ENCODE peak calls at places on chromosome 21, in four cellular contexts. E, M, J and L are unnamed samples.

GRCh38 chr21:36059823-36060158 is 535 bp downstream of the SETD4 start:
- DNase-seq in E (no peak), M (no peak), J (peak; percentile 28), L (peak; percentile 27)

GRCh38 chr21:17539323-17539722 is 26.5 kb downstream of the CXADR start:
- DNase-seq in E (no peak), M (no peak), J (no peak), L (no peak)

GRCh38 chr21:39387461-39388037 is 38.7 kb upstream of the HMGN1 start:
- DNase-seq in E (peak; percentile 83), M (peak; percentile 96), J (peak; percentile 82), L (peak; percentile 51)

GRCh38 chr21:34498623-34499022 is 13.4 kb downstream of the KCNE1 start:
- DNase-seq in E (no peak), M (no peak), J (no peak), L (no peak)

GRCh38 chr21:26845066-26845749 is at the start of gene ADAMTS1:
- DNase-seq in E (peak; percentile 87), M (peak; percentile 85), J (no peak), L (no peak)

GRCh38 chr21:41480086-41480690 is 27.8 kb downstream of the TMPRSS2 start:
- DNase-seq in E (no peak), M (peak; percentile 58), J (no peak), L (no peak)

GRCh38 chr21:41366522-41367151 is 4.8 kb downstream of the MX2 start:
- DNase-seq in E (peak; percentile 48), M (peak; percentile 88), J (peak; percentile 65), L (no peak)

GRCh38 chr21:35743571-35743970 is 316.8 kb downstream of the SETD4 start:
- DNase-seq in E (no peak), M (no peak), J (no peak), L (no peak)

GRCh38 chr21:34878940-34879339 is 170.2 kb downstream of the RUNX1 start:
- DNase-seq in E (no peak), M (no peak), J (no peak), L (no peak)

GRCh38 chr21:43306911-43307676 is 119.8 kb downstream of the SIK1 start:
- DNase-seq in E (no peak), M (peak; percentile 72), J (peak; percentile 49), L (no peak)

GRCh38 chr21:36541721-36542139 is 61.8 kb upstream of the CLDN14 start:
- DNase-seq in E (no peak), M (no peak), J (no peak), L (no peak)

GRCh38 chr21:39332175-39332574 is 16.7 kb downstream of the HMGN1 start:
- DNase-seq in E (no peak), M (no peak), J (no peak), L (no peak)

GRCh38 chr21:33036430-33037162 is 10.9 kb downstream of the OLIG2 start:
- DNase-seq in E (no peak), M (peak; percentile 86), J (no peak), L (no peak)

GRCh38 chr21:34800797-34801518 is 132.2 kb downstream of the CLIC6 start:
- DNase-seq in E (no peak), M (no peak), J (peak; percentile 13), L (no peak)

GRCh38 chr21:33069994-33070811 is at the start of gene OLIG1:
- DNase-seq in E (no peak), M (peak; percentile 88), J (peak; percentile 55), L (no peak)

GRCh38 chr21:36923270-36923669 is 43.2 kb downstream of the HLCS start:
- DNase-seq in E (no peak), M (no peak), J (no peak), L (no peak)

GRCh38 chr21:37647781-37648180 is 268.5 kb downstream of the KCNJ6 start:
- DNase-seq in E (no peak), M (no peak), J (no peak), L (no peak)

GRCh38 chr21:39124852-39125251 is 58.4 kb downstream of the PSMG1 start:
- DNase-seq in E (no peak), M (no peak), J (no peak), L (no peak)

GRCh38 chr21:46646541-46647154 is 11.2 kb downstream of the PRMT2 start:
- DNase-seq in E (no peak), M (no peak), J (no peak), L (no peak)

GRCh38 chr21:37184784-37185593 is 82.1 kb downstream of the VPS26C start:
- DNase-seq in E (no peak), M (no peak), J (no peak), L (no peak)

GRCh38 chr21:26883768-26884167 is 38.6 kb upstream of the ADAMTS1 start:
- DNase-seq in E (no peak), M (no peak), J (no peak), L (no peak)

GRCh38 chr21:33848252-33848953 is 67.2 kb downstream of the ATP5PO start:
- DNase-seq in E (no peak), M (no peak), J (no peak), L (no peak)

GRCh38 chr21:42305707-42306147 is 9.5 kb downstream of the TFF3 start:
- DNase-seq in E (no peak), M (peak; percentile 65), J (no peak), L (no peak)

GRCh38 chr21:26167593-26167992 is 3.0 kb downstream of the APP start:
- DNase-seq in E (no peak), M (no peak), J (no peak), L (no peak)

GRCh38 chr21:14050121-14050520 is 160.6 kb downstream of the LIPI start:
- DNase-seq in E (no peak), M (no peak), J (no peak), L (no peak)

GRCh38 chr21:33169360-33169759 is 60.4 kb upstream of the IFNAR2 start:
- DNase-seq in E (no peak), M (no peak), J (no peak), L (no peak)

DNA sequence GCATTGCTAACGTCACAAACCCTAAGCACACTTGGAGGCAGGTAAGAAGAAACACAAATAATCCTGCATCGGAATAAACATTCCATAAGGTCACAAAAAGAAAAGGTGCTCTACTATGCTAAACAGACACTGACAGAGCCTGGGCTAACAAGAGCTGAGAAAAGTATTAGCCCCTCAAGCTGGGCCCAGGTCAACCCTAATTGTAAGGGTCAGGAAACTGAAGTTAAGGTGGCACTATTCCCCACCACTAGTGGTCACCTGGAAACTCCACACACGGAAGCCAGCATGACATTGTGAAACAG is 1.3 kb downstream of the PTTG1IP start:
- DNase-seq in E (no peak), M (no peak), J (no peak), L (no peak)
- TF ChIP-seq CTCF in E (peak; percentile 28), M (no peak), J (no peak), L (no peak)

GRCh38 chr21:44722701-44723100 is 11.3 kb upstream of the TSPEAR start:
- DNase-seq in E (no peak), M (no peak), J (no peak), L (no peak)
- H3K4me3 ChIP-seq in E (no peak overlapping the region), M (no peak overlapping the region), J (no peak overlapping the region), L (no peak overlapping the region)

DNA sequence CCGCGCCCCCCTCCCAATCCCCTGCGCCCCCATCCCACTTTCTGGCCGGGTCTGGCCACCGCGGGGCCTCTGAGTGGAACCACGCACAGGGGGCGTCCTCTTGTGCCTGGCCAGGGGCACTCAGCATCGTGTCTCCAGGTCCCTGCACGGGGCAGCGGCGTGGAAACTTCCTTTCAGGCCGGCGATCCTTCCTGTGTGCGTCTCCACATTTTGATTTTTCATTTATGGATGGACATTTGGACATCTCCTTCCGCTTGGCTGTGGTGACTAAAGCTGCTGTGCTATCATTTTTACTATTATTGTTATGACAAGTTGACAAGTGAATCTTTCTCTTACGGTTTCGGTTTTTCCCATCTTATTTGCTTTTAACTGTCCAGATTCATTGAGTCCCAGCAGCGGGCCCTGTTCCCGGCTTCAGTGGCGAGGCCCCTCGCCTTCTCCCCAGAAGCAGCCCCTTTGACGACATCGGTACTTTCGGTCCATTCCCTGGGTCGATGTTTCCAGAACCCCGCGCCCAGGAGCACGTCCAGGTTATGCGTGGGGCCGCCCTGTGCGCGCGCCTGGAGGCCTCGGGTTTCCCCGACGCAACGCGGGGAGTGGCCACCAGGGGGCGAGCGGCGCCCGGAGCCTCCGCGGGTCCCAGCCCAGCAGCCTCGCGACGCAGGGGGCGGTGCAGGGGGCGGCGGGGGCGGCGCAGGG is 12.4 kb upstream of the SLC19A1 start:
- DNase-seq in E (peak; percentile 83), M (peak; percentile 98), J (peak; percentile 52), L (no peak)
- TF ChIP-seq POLR2A in E (no peak), M (no peak), J (peak; percentile 24), L (peak; percentile 50)

DNA sequence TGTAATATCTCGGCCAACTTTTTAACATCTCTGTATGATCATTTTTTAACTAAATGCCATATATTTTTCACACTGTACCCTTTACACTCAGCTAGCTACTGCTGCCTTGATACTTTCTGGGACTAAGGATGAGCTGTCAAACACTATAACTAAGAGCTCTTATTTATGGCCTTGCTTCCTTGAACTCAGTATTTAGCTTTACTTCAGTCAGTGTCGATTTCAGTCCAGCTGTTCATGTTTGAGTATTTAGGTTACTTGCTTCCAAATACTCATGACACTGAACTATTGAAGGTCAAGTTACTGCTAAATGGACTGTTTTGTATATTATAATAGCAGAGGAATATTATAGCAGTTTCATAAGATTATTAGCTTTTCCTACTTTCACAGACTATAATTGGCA is 25.9 kb upstream of the USP25 start:
- DNase-seq in E (no peak), M (no peak), J (no peak), L (no peak)
- TF ChIP-seq CTCF in E (no peak), M (no peak), J (no peak), L (no peak)